ENCODE peak calls at places on chromosomes 13 and 19, in five cellular contexts. One of them, this sample, is unnamed.

GRCh38 chr13:20654156-20654555 is 49.3 kb upstream of the IL17D start:
- DNase-seq in left lobe of liver: no peak
- DNase-seq in HEK293T: no peak
- DNase-seq in cardiac fibroblast: peak; percentile 23
- DNase-seq in NCI-H748 treated with DMSO at 0.1 percent for 48 hours: no peak
- DNase-seq in this sample: no peak

GRCh38 chr13:49669735-49670309 is 21.5 kb downstream of the EBPL start:
- DNase-seq in cardiac fibroblast: peak; percentile 78
- DNase-seq in HEK293T: peak; percentile 75
- DNase-seq in NCI-H748 treated with DMSO at 0.1 percent for 48 hours: peak; percentile 52
- DNase-seq in left lobe of liver: peak; percentile 56
- DNase-seq in this sample: peak; percentile 70

GRCh38 chr19:55640577-55641375 is at the start of gene ZNF580:
- DNase-seq in HEK293T: peak; percentile 66
- DNase-seq in cardiac fibroblast: peak; percentile 91
- DNase-seq in NCI-H748 treated with DMSO at 0.1 percent for 48 hours: peak; percentile 58
- DNase-seq in left lobe of liver: peak; percentile 73
- DNase-seq in this sample: peak; percentile 76

GRCh38 chr19:43674630-43674982 is 4.6 kb upstream of the PLAUR start:
- DNase-seq in left lobe of liver: no peak
- DNase-seq in NCI-H748 treated with DMSO at 0.1 percent for 48 hours: no peak
- DNase-seq in cardiac fibroblast: peak; percentile 57
- DNase-seq in HEK293T: no peak
- DNase-seq in this sample: no peak

GRCh38 chr19:42140125-42140754 is 8.0 kb upstream of the POU2F2 start:
- DNase-seq in left lobe of liver: no peak
- DNase-seq in cardiac fibroblast: peak; percentile 82
- DNase-seq in NCI-H748 treated with DMSO at 0.1 percent for 48 hours: no peak
- DNase-seq in HEK293T: peak; percentile 55
- DNase-seq in this sample: no peak

GRCh38 chr19:12913871-12914690 is 5.0 kb downstream of the SYCE2 start:
- DNase-seq in cardiac fibroblast: peak; percentile 63
- DNase-seq in HEK293T: no peak
- DNase-seq in NCI-H748 treated with DMSO at 0.1 percent for 48 hours: no peak
- DNase-seq in left lobe of liver: no peak
- DNase-seq in this sample: no peak

GRCh38 chr19:40932008-40932959 is 50.3 kb upstream of the CYP2A7 start:
- DNase-seq in NCI-H748 treated with DMSO at 0.1 percent for 48 hours: no peak
- DNase-seq in left lobe of liver: peak; percentile 42
- DNase-seq in HEK293T: no peak
- DNase-seq in cardiac fibroblast: no peak
- DNase-seq in this sample: no peak

GRCh38 chr13:53064721-53065120 is 36.1 kb downstream of the OLFM4 start:
- DNase-seq in NCI-H748 treated with DMSO at 0.1 percent for 48 hours: peak; percentile 87
- DNase-seq in HEK293T: peak; percentile 25
- DNase-seq in cardiac fibroblast: no peak
- DNase-seq in left lobe of liver: no peak
- DNase-seq in this sample: peak; percentile 55

GRCh38 chr19:44657211-44657921 is 13.7 kb downstream of the PVR start:
- DNase-seq in HEK293T: peak; percentile 70
- DNase-seq in NCI-H748 treated with DMSO at 0.1 percent for 48 hours: peak; percentile 35
- DNase-seq in left lobe of liver: peak; percentile 57
- DNase-seq in cardiac fibroblast: peak; percentile 83
- DNase-seq in this sample: peak; percentile 85

GRCh38 chr19:46600393-46601317 is 475 bp upstream of the CALM3 start:
- DNase-seq in NCI-H748 treated with DMSO at 0.1 percent for 48 hours: peak; percentile 98
- DNase-seq in cardiac fibroblast: peak; percentile 99
- DNase-seq in left lobe of liver: peak; percentile 98
- DNase-seq in HEK293T: peak; percentile 91
- DNase-seq in this sample: peak; percentile 94

This sample was measured in BE2C.